ENCODE peak calls at places on chromosomes 7 and 10, in nine cellular contexts. A is CD8-positive, alpha-beta T cell; L is hepatocyte; P is K562; R is BE2C; S is lung; Y is fibroblast of the aortic adventitia; K is HL-60; B is astrocyte of the spinal cord. F is an unnamed sample.

GRCh38 chr10:114957122-114957521 is 19.1 kb downstream of the TRUB1 start:
- DNase-seq in Y (no peak), K (no peak), A (no peak), S (no peak), R (no peak), B (no peak), P (no peak), L (no peak), F (no peak)

GRCh38 chr10:59085641-59086502 is 90.6 kb upstream of the PHYHIPL start:
- DNase-seq in L (no peak), A (no peak), S (no peak), K (no peak), B (peak), P (no peak), Y (no peak), R (no peak), F (no peak)

GRCh38 chr7:20509892-20510645 is 105.4 kb upstream of the ABCB5 start:
- DNase-seq in B (no peak), S (no peak), A (no peak), Y (no peak), P (no peak), K (no peak), R (peak), L (no peak), F (no peak)

GRCh38 chr10:58299580-58299979 is 30.6 kb downstream of the CISD1 start:
- DNase-seq in Y (peak), B (peak), L (peak), A (peak), P (peak), K (peak), S (peak), R (peak), F (peak)

GRCh38 chr7:142603870-142604448 is 145.3 kb upstream of the PRSS1 start:
- DNase-seq in K (peak), Y (peak), A (peak), R (peak), B (peak), S (no peak), P (peak), L (peak), F (peak)

GRCh38 chr7:906776-907157 is 30.4 kb downstream of the GET4 start:
- DNase-seq in K (no peak), L (no peak), R (no peak), A (no peak), S (no peak), P (no peak), Y (no peak), B (no peak), F (no peak)

GRCh38 chr7:137771679-137772078 is 75.1 kb downstream of the DGKI start:
- DNase-seq in S (no peak), L (no peak), P (no peak), R (no peak), B (peak), K (no peak), A (no peak), Y (peak), F (peak)

GRCh38 chr7:30645661-30646060 is 36.6 kb downstream of the CRHR2 start:
- DNase-seq in Y (no peak), R (no peak), L (no peak), A (no peak), P (no peak), K (no peak), S (no peak), B (no peak), F (no peak)

GRCh38 chr10:77629775-77630565 is 7.6 kb downstream of the KCNMA1 start:
- DNase-seq in K (no peak), A (no peak), R (no peak), B (peak), S (no peak), Y (peak), P (no peak), L (no peak), F (no peak)

GRCh38 chr7:42661312-42661711 is 250.6 kb downstream of the C7orf25 start:
- DNase-seq in K (no peak), P (no peak), B (peak), Y (peak), R (no peak), L (no peak), S (no peak), A (no peak), F (peak)

GRCh38 chr7:2451171-2452073 is 24.8 kb downstream of the GRIFIN start:
- DNase-seq in R (peak), A (peak), L (peak), K (peak), S (peak), P (peak), B (peak), Y (peak), F (peak)

GRCh38 chr10:588246-589165 is 101.0 kb downstream of the DIP2C start:
- DNase-seq in B (peak), P (no peak), R (peak), K (no peak), L (no peak), Y (peak), S (no peak), A (no peak), F (peak)

GRCh38 chr10:35462491-35462934 is 126.2 kb downstream of the CCNY start:
- DNase-seq in A (no peak), Y (no peak), P (no peak), S (no peak), K (no peak), R (no peak), B (no peak), L (no peak), F (no peak)

GRCh38 chr10:82922046-82922445 is 1047.1 kb downstream of the NRG3 start:
- DNase-seq in A (no peak), S (no peak), L (no peak), B (no peak), Y (no peak), R (no peak), P (no peak), K (no peak), F (no peak)

GRCh38 chr7:117014673-117015133 is 61.4 kb downstream of the ST7 start:
- DNase-seq in Y (peak), A (no peak), S (peak), R (peak), K (no peak), L (peak), P (peak), B (peak), F (peak)

GRCh38 chr10:132211246-132211645 is 24.5 kb downstream of the DPYSL4 start:
- DNase-seq in R (no peak), K (no peak), A (no peak), P (no peak), L (no peak), Y (no peak), B (no peak), S (no peak), F (no peak)

GRCh38 chr10:100653957-100654834 is 91.2 kb upstream of the PAX2 start:
- DNase-seq in S (no peak), Y (peak), P (peak), B (no peak), R (peak), K (no peak), A (no peak), L (peak), F (no peak)

GRCh38 chr7:137879357-137880158 is 32.8 kb upstream of the DGKI start:
- DNase-seq in L (no peak), A (no peak), Y (peak), R (no peak), K (no peak), P (no peak), B (peak), S (no peak), F (no peak)

GRCh38 chr10:2681911-2682310 is 385.4 kb upstream of the PFKP start:
- DNase-seq in P (no peak), S (no peak), Y (no peak), L (no peak), A (no peak), K (no peak), R (no peak), B (no peak), F (no peak)

GRCh38 chr7:26117142-26117807 is 34.7 kb upstream of the NFE2L3 start:
- DNase-seq in B (no peak), S (no peak), A (no peak), Y (no peak), L (no peak), R (no peak), K (no peak), P (no peak), F (no peak)

GRCh38 chr10:62333988-62334682 is 40.0 kb upstream of the ZNF365 start:
- DNase-seq in A (no peak), L (no peak), P (no peak), S (no peak), B (no peak), Y (no peak), R (no peak), K (no peak), F (no peak)

GRCh38 chr7:149569025-149569725 is 71.6 kb upstream of the ZNF746 start:
- DNase-seq in R (no peak), Y (no peak), L (peak), P (no peak), B (peak), A (no peak), S (no peak), K (no peak), F (peak)

GRCh38 chr10:33939892-33940291 is 605.4 kb upstream of the NRP1 start:
- DNase-seq in R (no peak), A (no peak), P (no peak), B (no peak), L (no peak), S (no peak), K (no peak), Y (no peak), F (no peak)
- TF ChIP-seq CTCF in R (no peak), A (no peak), P (no peak), B (no peak), L (no peak), S (no peak), K (no peak), Y (no peak), F (no peak)

GRCh38 chr7:29100857-29101256 is 45.5 kb downstream of the CPVL start:
- DNase-seq in S (no peak), L (no peak), R (no peak), Y (no peak), P (no peak), B (no peak), K (no peak), A (no peak), F (no peak)
- H3K4me3 ChIP-seq in S (no peak), L (no peak), R (no peak), Y (no peak), P (no peak), B (no peak), K (no peak), A (no peak), F (no peak)

GRCh38 chr10:105288613-105289012 is 647.5 kb downstream of the SORCS3 start:
- DNase-seq in L (no peak), Y (no peak), K (no peak), P (no peak), B (no peak), R (no peak), A (no peak), S (no peak), F (no peak)

GRCh38 chr10:105291571-105291970 is 650.5 kb downstream of the SORCS3 start:
- DNase-seq in K (no peak), Y (no peak), R (no peak), P (no peak), L (no peak), S (no peak), B (no peak), A (no peak), F (no peak)

GRCh38 chr10:105287970-105288369 is 646.9 kb downstream of the SORCS3 start:
- DNase-seq in B (no peak), A (no peak), R (no peak), K (no peak), S (no peak), Y (peak), P (no peak), L (no peak), F (no peak)

GRCh38 chr10:105292236-105292635 is 651.1 kb downstream of the SORCS3 start:
- DNase-seq in A (no peak), P (no peak), S (no peak), L (no peak), R (no peak), B (no peak), Y (no peak), K (no peak), F (no peak)
- TF ChIP-seq CTCF in A (no peak), P (no peak), S (no peak), L (no peak), R (no peak), B (no peak), Y (no peak), K (no peak), F (no peak)

GRCh38 chr7:108503112-108504026 is 22.6 kb downstream of the PNPLA8 start:
- DNase-seq in A (no peak), R (no peak), K (no peak), B (no peak), S (no peak), Y (peak), L (peak), P (no peak), F (peak)

GRCh38 chr7:108498481-108498880 is 27.5 kb downstream of the PNPLA8 start:
- DNase-seq in R (no peak), P (no peak), K (no peak), B (no peak), Y (no peak), S (no peak), L (no peak), A (no peak), F (no peak)

GRCh38 chr7:108497082-108497725 is 28.7 kb downstream of the PNPLA8 start:
- DNase-seq in A (peak), L (peak), Y (peak), S (peak), K (peak), R (peak), B (peak), P (peak), F (peak)

GRCh38 chr7:108499575-108499974 is 26.4 kb downstream of the PNPLA8 start:
- DNase-seq in L (no peak), S (no peak), K (no peak), R (no peak), B (no peak), A (no peak), P (no peak), Y (no peak), F (peak)
- H3K4me3 ChIP-seq in L (no peak), S (no peak), K (no peak), R (no peak), B (no peak), A (no peak), P (no peak), Y (no peak), F (no peak)

GRCh38 chr7:98619450-98620321 is 2.6 kb downstream of the NPTX2 start:
- DNase-seq in R (no peak), K (no peak), L (peak), Y (peak), B (peak), P (no peak), S (peak), A (no peak), F (peak)

GRCh38 chr7:98618786-98619185 is 1.7 kb downstream of the NPTX2 start:
- DNase-seq in L (no peak), B (no peak), P (no peak), R (no peak), S (no peak), A (no peak), Y (peak), K (no peak), F (peak)

GRCh38 chr7:98616381-98617050 is 569 bp upstream of the NPTX2 start:
- DNase-seq in A (no peak), R (no peak), S (no peak), B (no peak), P (no peak), L (no peak), Y (no peak), K (no peak), F (no peak)

GRCh38 chr7:98617960-98618418 is 904 bp downstream of the NPTX2 start:
- DNase-seq in P (no peak), A (no peak), S (no peak), Y (no peak), B (no peak), K (no peak), L (no peak), R (no peak), F (no peak)

GRCh38 chr7:98617051-98617959 is at the start of gene NPTX2:
- DNase-seq in K (no peak), A (no peak), P (no peak), S (no peak), B (no peak), Y (peak), R (peak), L (peak), F (peak)
- TF ChIP-seq CTCF in K (no peak), A (no peak), P (no peak), S (no peak), B (no peak), Y (no peak), R (no peak), L (peak), F (no peak)

GRCh38 chr10:66258693-66259092 is 667.1 kb upstream of the LRRTM3 start:
- DNase-seq in P (no peak), L (no peak), B (no peak), A (no peak), K (no peak), Y (no peak), R (no peak), S (no peak), F (no peak)

GRCh38 chr10:66257801-66258200 is 668.0 kb upstream of the LRRTM3 start:
- DNase-seq in R (no peak), P (no peak), K (no peak), A (no peak), Y (no peak), B (no peak), S (no peak), L (no peak), F (no peak)

DNA sequence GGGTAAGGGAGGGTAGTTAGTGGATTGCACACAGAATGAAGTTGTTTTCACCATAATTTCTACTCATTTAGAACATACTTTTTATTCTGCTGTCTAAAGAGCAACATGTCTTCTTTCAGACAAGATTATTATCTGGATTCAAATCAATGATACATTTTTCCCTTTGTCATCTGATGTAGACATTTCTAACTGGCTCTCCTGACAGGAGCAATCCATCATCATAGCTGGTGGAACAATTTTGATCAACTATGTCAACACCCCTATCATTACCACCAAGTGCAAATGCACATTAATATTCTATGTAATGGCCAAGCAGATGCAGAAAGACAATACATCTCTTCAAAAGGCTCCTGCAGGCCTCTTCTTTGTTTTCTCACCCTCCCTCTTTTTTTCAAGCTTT is 672.9 kb upstream of the LRRTM3 start:
- DNase-seq in R (no peak), S (no peak), Y (no peak), B (no peak), P (no peak), A (no peak), K (no peak), L (no peak), F (no peak)
- H3K4me3 ChIP-seq in R (no peak), S (no peak), Y (no peak), B (no peak), P (no peak), A (no peak), K (no peak), L (no peak), F (no peak)

GRCh38 chr10:87507879-87508278 is 3.2 kb downstream of the MINPP1 start:
- DNase-seq in B (no peak), R (no peak), Y (no peak), S (no peak), L (no peak), P (no peak), A (no peak), K (no peak), F (no peak)
- TF ChIP-seq CTCF in B (no peak), R (no peak), Y (no peak), S (no peak), L (no peak), P (no peak), A (no peak), K (no peak), F (no peak)

DNA sequence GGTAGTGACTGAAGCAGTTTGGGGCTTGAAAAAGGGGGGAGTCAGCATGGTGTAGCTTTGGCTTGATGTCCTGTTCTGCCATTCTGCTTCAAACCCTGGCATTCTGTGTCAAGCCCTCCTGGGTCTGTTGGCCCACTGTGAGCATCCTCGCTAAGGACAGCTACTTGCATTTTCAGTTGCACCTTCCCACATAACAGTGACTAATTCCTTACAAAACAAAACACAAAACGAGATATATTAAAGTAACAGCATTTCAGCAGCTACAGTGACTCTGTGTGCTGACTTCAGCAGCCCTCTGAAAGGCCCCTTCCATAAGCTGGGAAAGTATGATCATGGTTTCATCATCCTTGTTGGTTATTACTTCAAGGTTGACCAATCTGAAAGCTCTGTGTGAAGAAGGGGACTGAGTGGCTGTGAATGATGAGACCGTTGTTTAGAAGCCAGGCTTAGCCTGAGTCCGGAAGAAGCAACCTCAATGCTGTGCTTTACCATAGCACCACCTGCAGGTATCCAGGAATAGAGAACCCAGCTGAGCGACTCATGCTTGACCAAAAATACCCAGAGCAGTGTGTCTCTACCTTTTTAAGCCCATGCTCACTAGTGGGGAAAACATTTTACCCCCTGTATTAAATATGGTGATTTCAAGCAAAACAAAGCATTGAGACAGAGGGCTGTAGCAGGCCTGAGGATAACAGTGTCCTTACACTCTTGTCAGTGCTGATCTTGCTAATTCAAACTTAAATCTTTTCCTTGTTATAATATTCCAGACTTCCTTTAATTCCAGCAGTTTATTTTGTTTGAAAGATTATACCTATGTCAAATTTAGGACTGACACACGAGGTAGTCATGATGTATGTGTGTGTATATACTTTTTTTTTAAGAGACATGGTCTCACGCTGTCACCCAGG is 42.6 kb upstream of the CC2D2B start:
- DNase-seq in Y (peak), K (peak), P (peak), L (peak), R (peak), B (peak), S (peak), A (peak), F (peak)
- H3K4me3 ChIP-seq in Y (no peak), K (no peak), P (no peak), L (no peak), R (no peak), B (no peak), S (no peak), A (no peak), F (no peak)